ENCODE peak calls at places on chromosome 11, in seven cellular contexts. One of them, this sample, is unnamed.

GRCh38 chr11:94754819-94755218 is 13.3 kb upstream of the AMOTL1 start:
- DNase-seq in GM19239: no peak
- DNase-seq in T follicular helper cell: no peak
- DNase-seq in effector memory CD4-positive, alpha-beta T cell: no peak
- DNase-seq in activated T-cell treated with anti-CD3 and anti-CD28 coated beads for 48 hours: no peak
- DNase-seq in T-helper 1 cell: no peak
- DNase-seq in choroid plexus epithelial cell: no peak
- DNase-seq in this sample: no peak

GRCh38 chr11:102883132-102883531 is 8.3 kb upstream of the MMP12 start:
- DNase-seq in GM19239: no peak
- DNase-seq in T follicular helper cell: no peak
- DNase-seq in effector memory CD4-positive, alpha-beta T cell: no peak
- DNase-seq in activated T-cell treated with anti-CD3 and anti-CD28 coated beads for 48 hours: no peak
- DNase-seq in T-helper 1 cell: no peak
- DNase-seq in choroid plexus epithelial cell: no peak
- DNase-seq in this sample: no peak

GRCh38 chr11:92211576-92212167 is 12.9 kb upstream of the FAT3 start:
- DNase-seq in GM19239: no peak
- DNase-seq in T follicular helper cell: no peak
- DNase-seq in effector memory CD4-positive, alpha-beta T cell: no peak
- DNase-seq in activated T-cell treated with anti-CD3 and anti-CD28 coated beads for 48 hours: no peak
- DNase-seq in T-helper 1 cell: no peak
- DNase-seq in choroid plexus epithelial cell: peak; percentile 46
- DNase-seq in this sample: no peak

GRCh38 chr11:35144811-35145210 is 5.8 kb downstream of the CD44 start:
- DNase-seq in GM19239: no peak
- DNase-seq in T follicular helper cell: no peak
- DNase-seq in effector memory CD4-positive, alpha-beta T cell: no peak
- DNase-seq in activated T-cell treated with anti-CD3 and anti-CD28 coated beads for 48 hours: no peak
- DNase-seq in T-helper 1 cell: no peak
- DNase-seq in choroid plexus epithelial cell: peak; percentile 61
- DNase-seq in this sample: no peak

GRCh38 chr11:35112056-35112845 is 26.7 kb upstream of the CD44 start:
- DNase-seq in GM19239: no peak
- DNase-seq in T follicular helper cell: no peak
- DNase-seq in effector memory CD4-positive, alpha-beta T cell: no peak
- DNase-seq in activated T-cell treated with anti-CD3 and anti-CD28 coated beads for 48 hours: no peak
- DNase-seq in T-helper 1 cell: no peak
- DNase-seq in choroid plexus epithelial cell: peak; percentile 20
- DNase-seq in this sample: no peak

GRCh38 chr11:122656073-122656630 is 630 bp downstream of the UBASH3B start:
- DNase-seq in GM19239: peak; percentile 30
- DNase-seq in T follicular helper cell: peak; percentile 15
- DNase-seq in effector memory CD4-positive, alpha-beta T cell: no peak
- DNase-seq in activated T-cell treated with anti-CD3 and anti-CD28 coated beads for 48 hours: peak; percentile 57
- DNase-seq in T-helper 1 cell: peak; percentile 27
- DNase-seq in choroid plexus epithelial cell: peak; percentile 73
- DNase-seq in this sample: no peak

GRCh38 chr11:68354181-68354872 is 41.9 kb downstream of the LRP5 start:
- DNase-seq in GM19239: no peak
- DNase-seq in T follicular helper cell: no peak
- DNase-seq in effector memory CD4-positive, alpha-beta T cell: no peak
- DNase-seq in activated T-cell treated with anti-CD3 and anti-CD28 coated beads for 48 hours: no peak
- DNase-seq in T-helper 1 cell: no peak
- DNase-seq in choroid plexus epithelial cell: peak; percentile 78
- DNase-seq in this sample: peak; percentile 96

GRCh38 chr11:44817207-44817944 is 90.6 kb downstream of the TSPAN18 start:
- DNase-seq in GM19239: no peak
- DNase-seq in T follicular helper cell: no peak
- DNase-seq in effector memory CD4-positive, alpha-beta T cell: no peak
- DNase-seq in activated T-cell treated with anti-CD3 and anti-CD28 coated beads for 48 hours: no peak
- DNase-seq in T-helper 1 cell: no peak
- DNase-seq in choroid plexus epithelial cell: no peak
- DNase-seq in this sample: peak; percentile 81

GRCh38 chr11:123166095-123166559 is 28.9 kb downstream of the CLMP start:
- DNase-seq in GM19239: no peak
- DNase-seq in T follicular helper cell: no peak
- DNase-seq in effector memory CD4-positive, alpha-beta T cell: no peak
- DNase-seq in activated T-cell treated with anti-CD3 and anti-CD28 coated beads for 48 hours: peak; percentile 6
- DNase-seq in T-helper 1 cell: no peak
- DNase-seq in choroid plexus epithelial cell: peak; percentile 95
- DNase-seq in this sample: no peak